ENCODE peak calls at places on chromosomes 16 and 17, in nine cellular contexts. C, I, B, H, P, Y, W, E and M are unnamed samples.
A peak's percentile ranks its signal among the peaks of the same experiment; 100 is the strongest.

GRCh38 chr17:48102700-48103378 is 1.6 kb upstream of the CBX1 start:
- DNase-seq in C (no peak), I (no peak), E (no peak), H (no peak), B (no peak), Y (no peak), W (no peak), P (peak; percentile 61), M (no peak)

GRCh38 chr17:78892936-78893379 is 10.0 kb downstream of the CEP295NL start:
- DNase-seq in E (no peak), Y (no peak), W (no peak), H (no peak), C (no peak), B (no peak), P (no peak), I (no peak), M (no peak)

GRCh38 chr17:8927395-8927794 is 38.1 kb downstream of the PIK3R5 start:
- DNase-seq in E (no peak), C (no peak), P (no peak), I (no peak), W (no peak), H (peak; percentile 17), B (no peak), Y (no peak), M (no peak)

GRCh38 chr16:3754304-3754703 is 37.0 kb upstream of the TRAP1 start:
- DNase-seq in H (no peak), P (no peak), C (no peak), Y (no peak), B (peak; percentile 71), E (no peak), I (no peak), W (no peak), M (no peak)

GRCh38 chr16:82040296-82040695 is 5.2 kb downstream of the HSD17B2 start:
- DNase-seq in Y (no peak), W (no peak), E (no peak), B (no peak), H (no peak), C (no peak), I (no peak), P (no peak), M (no peak)

GRCh38 chr17:44308320-44308818 is at the start of gene RUNDC3A:
- DNase-seq in Y (peak; percentile 81), E (peak; percentile 81), B (peak; percentile 69), P (peak; percentile 91), W (peak; percentile 85), H (peak; percentile 98), I (peak; percentile 84), C (peak; percentile 77), M (peak; percentile 34)

GRCh38 chr16:82011199-82011641 is at the start of gene SDR42E1:
- DNase-seq in I (peak; percentile 83), C (peak; percentile 80), Y (no peak), P (no peak), B (peak; percentile 10), H (no peak), W (no peak), E (peak; percentile 85), M (no peak)

GRCh38 chr16:27225536-27226360 is 22.4 kb downstream of the KDM8 start:
- DNase-seq in P (no peak), E (peak; percentile 65), C (peak; percentile 53), W (no peak), H (no peak), B (no peak), I (peak; percentile 75), Y (no peak), M (no peak)

GRCh38 chr17:68457539-68458259 is 403 bp upstream of the WIPI1 start:
- DNase-seq in E (peak; percentile 99), B (peak; percentile 97), I (peak; percentile 99), C (peak; percentile 100), W (peak; percentile 99), Y (peak; percentile 99), H (peak; percentile 100), P (peak; percentile 99), M (peak; percentile 99)

GRCh38 chr16:69204106-69204655 is 17.2 kb downstream of the SNTB2 start:
- DNase-seq in C (no peak), B (no peak), W (no peak), I (no peak), P (no peak), H (no peak), Y (no peak), E (no peak), M (no peak)

GRCh38 chr16:80263181-80263823 is 277.5 kb upstream of the DYNLRB2 start:
- DNase-seq in Y (no peak), B (no peak), E (no peak), H (no peak), P (no peak), C (no peak), I (no peak), W (no peak), M (no peak)

GRCh38 chr17:45137561-45138305 is 2.2 kb downstream of the ACBD4 start:
- DNase-seq in P (no peak), B (no peak), W (peak; percentile 12), H (no peak), Y (no peak), E (peak; percentile 62), C (no peak), I (peak; percentile 73), M (no peak)

GRCh38 chr17:73647331-73647730 is 3.1 kb upstream of the SDK2 start:
- DNase-seq in P (no peak), B (no peak), E (no peak), H (no peak), C (peak; percentile 13), W (no peak), Y (no peak), I (no peak), M (no peak)

GRCh38 chr17:72561266-72561665 is 440.4 kb downstream of the SOX9 start:
- DNase-seq in B (no peak), I (no peak), W (no peak), H (no peak), P (no peak), E (no peak), C (no peak), Y (no peak), M (no peak)

GRCh38 chr17:63973930-63974593 is 1.3 kb upstream of the SCN4A start:
- DNase-seq in I (peak; percentile 53), Y (peak; percentile 63), W (no peak), E (peak; percentile 26), H (no peak), C (no peak), B (peak; percentile 35), P (no peak), M (peak; percentile 92)

GRCh38 chr16:4663756-4664465 is 29.5 kb upstream of the NUDT16L1 start:
- DNase-seq in B (peak; percentile 21), H (no peak), E (peak; percentile 53), I (peak; percentile 61), C (peak; percentile 45), Y (peak; percentile 83), P (peak; percentile 79), W (peak; percentile 53), M (peak; percentile 58)

GRCh38 chr17:35117984-35118383 is 1.7 kb downstream of the RAD51D start:
- DNase-seq in H (no peak), W (no peak), P (no peak), Y (no peak), B (no peak), C (no peak), I (no peak), E (no peak), M (no peak)

GRCh38 chr16:21169249-21169981 is 10.9 kb downstream of the LDAF1 start:
- DNase-seq in P (no peak), I (no peak), C (no peak), E (no peak), B (peak; percentile 68), W (no peak), H (no peak), Y (no peak), M (no peak)

GRCh38 chr16:57700801-57701551 is 6.4 kb downstream of the DRC7 start:
- DNase-seq in B (no peak), W (no peak), E (no peak), H (no peak), P (no peak), Y (no peak), C (no peak), I (no peak), M (no peak)

GRCh38 chr17:80890551-80890930 is 101.1 kb upstream of the CHMP6 start:
- DNase-seq in W (no peak), I (no peak), B (no peak), C (no peak), Y (no peak), E (no peak), P (peak; percentile 61), H (no peak), M (no peak)
- TF ChIP-seq CTCF in W (no peak), I (no peak), B (peak; percentile 15), C (no peak), Y (no peak), E (no peak), P (no peak), H (peak; percentile 19), M (no peak)

DNA sequence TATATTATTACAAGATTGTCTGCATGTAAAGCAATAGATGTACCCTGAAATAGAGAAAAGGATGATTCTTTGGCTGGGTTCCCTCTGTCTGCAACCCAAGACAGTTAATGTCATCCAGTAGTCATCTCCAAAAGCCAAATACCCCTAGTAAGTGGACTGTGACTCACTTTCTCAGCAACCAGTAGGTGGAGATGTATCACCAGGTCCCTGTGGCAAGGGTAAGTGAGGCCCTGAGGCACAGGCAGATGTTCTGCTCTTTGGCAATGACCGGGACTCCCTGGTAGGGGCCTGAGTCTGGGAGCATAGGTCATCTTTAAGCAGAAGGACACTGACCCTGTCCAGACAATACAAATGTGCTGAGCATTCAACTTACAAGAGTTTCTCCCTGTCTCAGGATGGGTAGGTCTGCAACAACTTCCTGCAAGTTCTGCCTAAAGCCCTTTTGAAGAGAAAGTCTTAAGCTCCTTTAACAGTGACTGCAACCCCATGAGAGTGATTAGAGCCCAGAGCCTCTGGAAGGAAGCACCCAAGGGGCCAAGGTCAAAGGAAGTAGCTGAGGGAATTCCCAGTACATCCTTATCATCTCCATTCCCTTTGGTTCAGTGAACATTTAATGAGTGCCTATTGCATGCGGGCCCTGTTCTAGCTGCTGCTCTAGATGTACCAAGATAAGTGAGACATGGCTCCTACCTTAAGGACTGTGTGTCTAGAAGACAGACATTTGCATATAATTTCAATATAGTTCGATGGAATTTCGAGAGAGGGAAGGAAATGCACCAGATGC is 31.9 kb downstream of the PMP22 start:
- DNase-seq in P (no peak), E (no peak), I (no peak), B (peak; percentile 50), W (no peak), H (peak; percentile 71), C (no peak), Y (no peak), M (no peak)
- H3K4me1 ChIP-seq in P (no peaks in the 10 kb centered on the region), E (peaks cover 12% of the 10 kb centered on the region), I (no peaks in the 10 kb centered on the region), B (peaks cover 6% of the 10 kb centered on the region), W (peaks cover 87% of the 10 kb centered on the region), H (peaks cover 4% of the 10 kb centered on the region), C (peaks cover 55% of the 10 kb centered on the region), Y (no peaks in the 10 kb centered on the region), M (peaks cover 11% of the 10 kb centered on the region)

GRCh38 chr16:83200005-83200779 is 573.4 kb downstream of the CDH13 start:
- DNase-seq in W (no peak), C (no peak), P (no peak), I (no peak), Y (no peak), B (peak; percentile 29), E (no peak), H (peak; percentile 46), M (no peak)
- TF ChIP-seq CTCF in W (peak; percentile 41), C (no peak), P (no peak), I (no peak), Y (peak; percentile 33), B (no peak), E (no peak), H (peak; percentile 49), M (peak; percentile 31)

DNA sequence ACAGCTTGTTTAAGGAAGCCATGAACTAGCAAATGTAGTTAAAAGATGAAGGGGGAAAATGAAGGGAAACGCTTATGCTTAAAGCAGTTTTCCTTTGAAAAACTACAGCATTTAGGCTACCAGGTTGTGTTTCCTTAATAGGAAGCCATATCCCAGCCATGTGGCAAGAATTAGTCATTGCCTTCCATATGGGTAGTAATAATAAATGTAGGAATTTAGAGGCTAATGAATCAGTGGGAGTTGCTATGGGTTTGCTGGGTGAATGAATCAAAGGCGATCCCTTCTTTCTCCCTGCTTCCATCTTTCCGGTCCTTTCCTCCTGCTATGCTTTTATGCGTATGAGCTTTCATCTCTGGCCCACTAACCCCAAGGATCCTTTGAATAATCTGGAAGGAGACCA is 89.8 kb upstream of the TBX2 start:
- DNase-seq in P (no peak), Y (no peak), B (peak; percentile 92), H (no peak), I (no peak), E (no peak), W (no peak), C (no peak), M (no peak)
- H3K4me1 ChIP-seq in P (no peaks in the 10 kb centered on the region), Y (peaks cover 3% of the 10 kb centered on the region), B (peaks cover 44% of the 10 kb centered on the region), H (peaks cover 4% of the 10 kb centered on the region), I (no peaks in the 10 kb centered on the region), E (peaks cover 3% of the 10 kb centered on the region), W (peaks cover 22% of the 10 kb centered on the region), C (peaks cover 25% of the 10 kb centered on the region), M (peaks cover 19% of the 10 kb centered on the region)